ENCODE peak calls at places on chromosomes 5 and 9, in five cellular contexts. V is left ventricle myocardium inferior, A is neuronal stem cell, B is H1, K is suprapubic skin. R is an unnamed sample.

GRCh38 chr9:73782166-73782565 is 630.5 kb downstream of the ANXA1 start:
- DNase-seq in B (no peak), K (no peak), V (no peak), A (no peak), R (no peak)

GRCh38 chr9:76646249-76646648 is 118.0 kb upstream of the PCA3 start:
- DNase-seq in B (no peak), A (no peak), V (no peak), K (no peak), R (no peak)

GRCh38 chr5:150653145-150653761 is 7.8 kb upstream of the MYOZ3 start:
- DNase-seq in K (no peak), V (no peak), A (no peak), B (no peak), R (no peak)

GRCh38 chr9:120807607-120808379 is 14.6 kb upstream of the FBXW2 start:
- DNase-seq in A (no peak), B (no peak), K (no peak), V (no peak), R (no peak)

GRCh38 chr9:13570521-13570974 is 291.1 kb upstream of the MPDZ start:
- DNase-seq in A (no peak), B (no peak), K (no peak), V (no peak), R (no peak)

GRCh38 chr9:72322678-72323077 is 42.3 kb downstream of the ZFAND5 start:
- DNase-seq in V (no peak), B (no peak), K (no peak), A (no peak), R (no peak)

GRCh38 chr5:129904667-129905466 is 602 bp downstream of the CHSY3 start:
- DNase-seq in V (peak; percentile 19), B (peak; percentile 67), A (peak; percentile 21), K (peak; percentile 63), R (no peak)

GRCh38 chr5:74232281-74232680 is 408.2 kb downstream of the ENC1 start:
- DNase-seq in B (no peak), K (no peak), V (no peak), A (no peak), R (peak; percentile 83)

GRCh38 chr5:143635146-143635752 is 176.7 kb upstream of the HMHB1 start:
- DNase-seq in B (no peak), A (no peak), V (no peak), K (no peak), R (no peak)

GRCh38 chr9:91302831-91303230 is 58.9 kb downstream of the AUH start:
- DNase-seq in K (no peak), A (no peak), B (no peak), V (no peak), R (peak; percentile 42)

GRCh38 chr5:173108914-173109313 is 35.4 kb upstream of the BNIP1 start:
- DNase-seq in V (no peak), K (no peak), A (no peak), B (no peak), R (no peak)

GRCh38 chr5:15737036-15737821 is 237.2 kb downstream of the FBXL7 start:
- DNase-seq in B (no peak), A (no peak), V (no peak), K (no peak), R (no peak)

GRCh38 chr5:154868702-154869101 is 10.3 kb downstream of the CNOT8 start:
- DNase-seq in K (no peak), A (no peak), B (no peak), V (no peak), R (no peak)

GRCh38 chr5:124263680-124264491 is 482.6 kb downstream of the ZNF608 start:
- DNase-seq in V (no peak), B (peak; percentile 51), K (no peak), A (peak; percentile 78), R (no peak)

GRCh38 chr5:84438456-84438855 is 53.8 kb upstream of the EDIL3 start:
- DNase-seq in B (no peak), K (no peak), A (no peak), V (no peak), R (no peak)

GRCh38 chr5:158978061-158978745 is 121.5 kb downstream of the EBF1 start:
- DNase-seq in B (no peak), V (no peak), A (no peak), K (no peak), R (no peak)

GRCh38 chr9:137369911-137370630 is 52.9 kb downstream of the EXD3 start:
- DNase-seq in B (peak; percentile 41), K (peak; percentile 44), V (no peak), A (no peak), R (no peak)

GRCh38 chr5:99460701-99461100 is 531.9 kb upstream of the CHD1 start:
- DNase-seq in B (no peak), K (no peak), A (no peak), V (no peak), R (no peak)

GRCh38 chr5:18850159-18850558 is 1137.8 kb downstream of the CDH18 start:
- DNase-seq in B (no peak), K (no peak), A (no peak), V (no peak), R (no peak)

GRCh38 chr5:42005561-42006153 is 80.6 kb downstream of the FBXO4 start:
- DNase-seq in B (no peak), V (no peak), K (no peak), A (no peak), R (peak; percentile 1)

GRCh38 chr9:99451121-99451606 is 229.1 kb downstream of the SEC61B start:
- DNase-seq in K (no peak), V (peak; percentile 46), A (no peak), B (no peak), R (no peak)

GRCh38 chr5:137217599-137218200 is 281.4 kb downstream of the SPOCK1 start:
- DNase-seq in K (no peak), B (no peak), V (no peak), A (no peak), R (peak; percentile 42)

GRCh38 chr5:76175051-76175666 is 92.0 kb downstream of the SV2C start:
- DNase-seq in V (no peak), A (peak; percentile 56), K (no peak), B (peak; percentile 71), R (peak; percentile 17)

GRCh38 chr9:79580065-79580464 is 8.3 kb downstream of the TLE4 start:
- DNase-seq in A (no peak), V (no peak), B (no peak), K (no peak), R (no peak)
- H3K4me1 ChIP-seq in A (peaks cover 28% of the 10 kb centered on the region), V (peaks cover 92% of the 10 kb centered on the region), B (peaks cover 15% of the 10 kb centered on the region), K (peaks cover 39% of the 10 kb centered on the region), R (peaks cover 14% of the 10 kb centered on the region)

DNA sequence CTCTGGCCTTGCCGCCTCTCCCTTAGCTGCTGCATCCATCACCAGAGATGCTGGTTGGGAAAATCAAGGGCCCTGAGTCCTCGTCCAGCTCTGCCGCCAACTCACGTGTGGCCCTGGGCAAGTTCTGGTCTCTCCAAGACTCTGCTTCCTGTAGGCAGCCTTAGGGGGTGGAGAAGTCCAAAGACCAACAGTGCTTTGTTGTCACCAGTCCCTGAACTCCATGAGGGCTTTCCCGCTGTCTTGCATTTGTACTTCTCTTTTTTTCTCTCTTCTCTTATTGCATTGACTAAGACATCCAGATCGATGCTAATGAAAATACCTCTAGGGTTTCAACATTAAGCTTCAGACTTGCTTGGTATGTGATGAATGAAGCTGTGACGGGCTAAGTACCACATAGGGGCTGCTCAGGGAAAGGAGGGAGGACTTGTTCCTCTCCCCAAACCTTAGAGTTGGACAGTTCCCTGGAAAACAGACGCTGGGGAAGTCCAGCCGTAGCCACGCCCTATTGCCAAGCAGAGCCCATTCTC is 63.7 kb upstream of the STXBP1 start:
- DNase-seq in V (no peak), K (no peak), A (no peak), B (no peak), R (no peak)
- H3K4me1 ChIP-seq in V (peaks cover 80% of the 10 kb centered on the region), K (peaks cover 67% of the 10 kb centered on the region), A (peaks cover 17% of the 10 kb centered on the region), B (peaks cover 18% of the 10 kb centered on the region), R (peaks cover 37% of the 10 kb centered on the region)

GRCh38 chr5:134555223-134555790 is 29.8 kb downstream of the JADE2 start:
- DNase-seq in A (no peak), V (no peak), B (no peak), K (no peak), R (no peak)
- H3K4me1 ChIP-seq in A (peaks cover 13% of the 10 kb centered on the region), V (peaks cover 78% of the 10 kb centered on the region), B (peaks cover 7% of the 10 kb centered on the region), K (peaks cover 36% of the 10 kb centered on the region), R (peaks cover 42% of the 10 kb centered on the region)

GRCh38 chr5:17431272-17432050 is 66.6 kb upstream of the TAF11L2 start:
- DNase-seq in K (no peak), B (no peak), V (no peak), A (no peak), R (no peak)
- H3K4me1 ChIP-seq in K (no peaks in the 10 kb centered on the region), B (peaks cover 2% of the 10 kb centered on the region), V (no peaks in the 10 kb centered on the region), A (no peaks in the 10 kb centered on the region), R (no peaks in the 10 kb centered on the region)

GRCh38 chr9:70514273-70514672 is 99.8 kb upstream of the KLF9 start:
- DNase-seq in B (no peak), K (no peak), V (no peak), A (no peak), R (no peak)

GRCh38 chr9:70506159-70506558 is 91.7 kb upstream of the KLF9 start:
- DNase-seq in B (no peak), V (no peak), A (no peak), K (no peak), R (no peak)

GRCh38 chr9:70510157-70510770 is 95.8 kb upstream of the KLF9 start:
- DNase-seq in V (peak; percentile 30), A (peak; percentile 4), K (no peak), B (peak; percentile 76), R (no peak)

GRCh38 chr9:70511858-70512257 is 97.4 kb upstream of the KLF9 start:
- DNase-seq in K (no peak), A (no peak), V (no peak), B (no peak), R (no peak)
- H3K4me1 ChIP-seq in K (no peaks in the 10 kb centered on the region), A (no peaks in the 10 kb centered on the region), V (no peaks in the 10 kb centered on the region), B (no peaks in the 10 kb centered on the region), R (no peaks in the 10 kb centered on the region)

R was measured in keratinocyte.